ENCODE peak calls at places on chromosome 21, in ten cellular contexts. R, J, V, X, Q, L, W, P, Y and M are unnamed samples.

GRCh38 chr21:39559511-39559910 is 53.2 kb upstream of the B3GALT5 start:
- DNase-seq in Q (no peak), Y (no peak), L (no peak), X (no peak), R (no peak), J (no peak), W (no peak), P (no peak), V (no peak), M (no peak)

GRCh38 chr21:29217818-29218252 is 80.9 kb upstream of the BACH1 start:
- DNase-seq in X (no peak), V (no peak), W (no peak), Q (no peak), P (no peak), R (no peak), L (peak), J (no peak), Y (no peak), M (no peak)

GRCh38 chr21:39048064-39048463 is 135.2 kb downstream of the PSMG1 start:
- DNase-seq in P (no peak), Q (no peak), V (no peak), W (no peak), R (no peak), X (no peak), Y (no peak), L (peak), J (peak), M (no peak)

GRCh38 chr21:32329331-32329730 is 30.7 kb downstream of the MRAP start:
- DNase-seq in P (no peak), X (no peak), W (no peak), L (no peak), J (no peak), Q (no peak), R (peak), Y (no peak), V (no peak), M (no peak)

GRCh38 chr21:28261291-28261690 is 731.4 kb downstream of the LTN1 start:
- DNase-seq in R (no peak), X (no peak), J (no peak), V (no peak), L (no peak), Y (no peak), P (no peak), W (no peak), Q (no peak), M (no peak)

GRCh38 chr21:27269646-27270045 is 302.8 kb upstream of the ADAMTS5 start:
- DNase-seq in L (peak), J (no peak), P (no peak), W (no peak), X (no peak), Y (no peak), Q (no peak), V (no peak), R (no peak), M (no peak)

GRCh38 chr21:31479714-31480113 is 135.7 kb upstream of the TIAM1 start:
- DNase-seq in P (no peak), Q (no peak), R (no peak), X (no peak), Y (no peak), W (no peak), L (no peak), V (no peak), J (no peak), M (no peak)

GRCh38 chr21:38343691-38344090 is 86.9 kb downstream of the KCNJ15 start:
- DNase-seq in V (no peak), Y (no peak), W (no peak), P (peak), J (no peak), R (no peak), X (no peak), Q (peak), L (peak), M (no peak)

GRCh38 chr21:37339527-37339889 is 27.1 kb upstream of the DYRK1A start:
- DNase-seq in P (no peak), R (no peak), Y (no peak), W (no peak), X (no peak), V (no peak), Q (no peak), L (no peak), J (no peak), M (no peak)

GRCh38 chr21:28568692-28569091 is 424.0 kb downstream of the LTN1 start:
- DNase-seq in R (no peak), Y (no peak), P (no peak), L (no peak), V (no peak), W (no peak), J (no peak), X (no peak), Q (no peak), M (no peak)

GRCh38 chr21:44314128-44314527 is 14.3 kb downstream of the PFKL start:
- DNase-seq in L (no peak), V (no peak), J (no peak), R (no peak), Q (no peak), P (no peak), Y (no peak), W (no peak), X (no peak), M (no peak)

GRCh38 chr21:26719750-26720149 is 125.5 kb downstream of the ADAMTS1 start:
- DNase-seq in V (no peak), Q (no peak), Y (no peak), L (no peak), J (no peak), W (no peak), X (no peak), R (no peak), P (no peak), M (no peak)

GRCh38 chr21:34517491-34518245 is 5.7 kb upstream of the KCNE1 start:
- DNase-seq in L (peak), Y (no peak), J (no peak), W (peak), X (no peak), P (no peak), R (no peak), V (no peak), Q (peak), M (no peak)
- TF ChIP-seq CTCF in L (peak), Y (no peak), J (peak), W (peak), X (peak), P (peak), R (no peak), V (no peak), Q (no peak), M (peak)

GRCh38 chr21:15289246-15289645 is 224.4 kb upstream of the NRIP1 start:
- DNase-seq in W (no peak), L (no peak), P (no peak), R (no peak), Q (no peak), Y (no peak), V (no peak), X (no peak), J (no peak), M (no peak)
- H3K4me3 ChIP-seq in W (no peak), L (no peak), P (no peak), R (no peak), Q (no peak), Y (no peak), V (no peak), X (no peak), J (no peak), M (no peak)

GRCh38 chr21:36180963-36181362 is 24.3 kb downstream of the DOP1B start:
- DNase-seq in L (no peak), R (no peak), Y (no peak), V (no peak), P (no peak), X (no peak), Q (no peak), W (no peak), J (no peak), M (no peak)
- TF ChIP-seq CTCF in L (no peak), R (no peak), Y (no peak), V (no peak), P (no peak), X (no peak), Q (no peak), W (no peak), J (no peak), M (no peak)

GRCh38 chr21:45562965-45563364 is 20.7 kb upstream of the SLC19A1 start:
- DNase-seq in J (no peak), Y (no peak), W (no peak), P (no peak), R (no peak), X (no peak), Q (no peak), V (no peak), L (peak), M (no peak)
- H3K4me3 ChIP-seq in J (no peak), Y (no peak), W (no peak), P (no peak), R (no peak), X (no peak), Q (no peak), V (no peak), L (no peak), M (no peak)

GRCh38 chr21:42592156-42592820 is 61.1 kb upstream of the PDE9A start:
- DNase-seq in Y (no peak), V (no peak), W (no peak), R (peak), L (no peak), Q (no peak), P (no peak), X (no peak), J (no peak), M (no peak)

GRCh38 chr21:42594616-42595280 is 58.7 kb upstream of the PDE9A start:
- DNase-seq in R (peak), L (no peak), Q (no peak), Y (no peak), J (no peak), W (no peak), X (no peak), V (no peak), P (no peak), M (no peak)

GRCh38 chr21:42591170-42591869 is 62.1 kb upstream of the PDE9A start:
- DNase-seq in L (no peak), J (no peak), V (no peak), P (no peak), R (peak), W (no peak), X (no peak), Q (no peak), Y (no peak), M (no peak)

GRCh38 chr21:42593815-42594157 is 59.6 kb upstream of the PDE9A start:
- DNase-seq in P (no peak), J (no peak), R (peak), V (no peak), L (no peak), X (no peak), W (no peak), Q (no peak), Y (no peak), M (no peak)

DNA sequence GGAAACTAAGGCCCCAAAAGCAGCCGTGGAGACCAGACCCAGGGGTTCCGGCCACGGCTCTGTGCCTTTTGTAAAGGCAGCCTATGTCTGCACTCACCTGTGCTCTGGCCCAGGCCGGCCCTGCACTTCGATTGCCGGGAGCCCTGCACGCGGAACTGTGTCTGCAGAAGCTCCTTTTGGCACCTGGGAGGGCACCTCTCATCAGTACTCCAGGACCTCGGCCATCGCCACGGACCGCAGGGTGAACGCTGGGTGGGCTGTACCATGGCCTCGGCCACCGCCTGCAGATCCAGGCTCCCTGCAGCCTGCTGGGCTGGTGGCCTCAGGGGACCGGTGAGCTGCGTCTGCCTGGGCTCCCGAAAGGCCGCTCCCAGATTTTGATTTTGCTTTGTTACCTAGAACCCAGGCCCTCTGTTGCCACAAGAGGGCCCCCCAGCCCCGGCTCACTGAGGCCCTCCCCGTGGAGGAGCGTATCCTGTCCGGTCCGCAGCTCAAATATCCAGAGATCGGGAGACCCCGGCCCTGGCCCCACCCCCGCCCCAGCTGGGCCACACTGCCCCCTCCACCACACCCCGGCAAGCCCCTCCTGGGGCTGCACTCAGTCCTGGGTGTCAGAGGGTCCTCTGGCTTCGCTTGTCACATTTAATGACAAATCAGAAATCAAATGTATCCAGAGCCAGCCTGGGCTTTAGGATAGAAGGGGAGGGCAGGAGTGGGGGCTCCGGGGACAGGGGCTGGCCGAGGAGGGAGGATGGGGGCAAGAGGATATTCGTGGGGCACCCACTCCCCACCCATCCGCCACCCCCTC is 60.2 kb upstream of the PDE9A start:
- DNase-seq in Q (peak), X (peak), Y (peak), P (peak), W (peak), V (no peak), L (peak), R (peak), J (peak), M (peak)
- TF ChIP-seq CTCF in Q (peak), X (peak), Y (peak), P (peak), W (peak), V (peak), L (peak), R (no peak), J (peak), M (peak)

GRCh38 chr21:18986197-18986596 is 582.6 kb upstream of the TMPRSS15 start:
- DNase-seq in Q (no peak), Y (no peak), W (no peak), X (no peak), P (no peak), R (no peak), V (no peak), J (no peak), L (peak), M (no peak)

GRCh38 chr21:18987515-18988026 is 584.0 kb upstream of the TMPRSS15 start:
- DNase-seq in W (no peak), R (no peak), X (no peak), V (no peak), Q (no peak), P (no peak), L (no peak), Y (no peak), J (peak), M (no peak)

GRCh38 chr21:18985584-18985983 is 582.0 kb upstream of the TMPRSS15 start:
- DNase-seq in R (no peak), J (no peak), W (no peak), L (no peak), V (no peak), P (no peak), Q (no peak), X (no peak), Y (no peak), M (no peak)
- H3K4me3 ChIP-seq in R (no peak), J (no peak), W (no peak), L (no peak), V (no peak), P (no peak), Q (no peak), X (no peak), Y (no peak), M (no peak)